ENCODE peak calls at places on chromosome 4, in eight cellular contexts. K is LoVo, Z is frontal cortex, M is HepG2, H is lung microvascular endothelial cell, W is activated T-cell treated with anti-CD3 and anti-CD28 coated beads for 48 hours, T is ureter, C is nucleus accumbens. N is an unnamed sample.

GRCh38 chr4:111761531-111761930 is 383.7 kb upstream of the FAM241A start:
- DNase-seq in K (no peak), Z (no peak), M (no peak), H (no peak), W (no peak), T (no peak), C (no peak), N (no peak)

GRCh38 chr4:1412376-1413220 is 6.4 kb upstream of the NKX1-1 start:
- DNase-seq in K (no peak), Z (no peak), M (no peak), H (no peak), W (no peak), T (no peak), C (no peak), N (no peak)

GRCh38 chr4:184536881-184537248 is 62.5 kb upstream of the IRF2 start:
- DNase-seq in K (no peak), Z (no peak), M (no peak), H (peak), W (no peak), T (no peak), C (no peak), N (peak)

GRCh38 chr4:130395871-130396270 is 1299.9 kb downstream of the C4orf33 start:
- DNase-seq in K (no peak), Z (no peak), M (no peak), H (peak), W (no peak), T (no peak), C (no peak), N (peak)

GRCh38 chr4:53688186-53688790 is 97.0 kb upstream of the LNX1 start:
- DNase-seq in K (no peak), Z (no peak), M (no peak), H (peak), W (peak), T (no peak), C (no peak), N (no peak)

GRCh38 chr4:2246384-2247127 is 4.6 kb upstream of the HAUS3 start:
- DNase-seq in K (no peak), Z (peak), M (no peak), H (no peak), W (no peak), T (peak), C (no peak), N (no peak)

GRCh38 chr4:124304936-124305335 is 407.6 kb downstream of the ANKRD50 start:
- DNase-seq in K (no peak), Z (no peak), M (no peak), H (peak), W (no peak), T (no peak), C (no peak), N (no peak)

GRCh38 chr4:177480796-177481195 is 38.6 kb upstream of the AGA start:
- DNase-seq in K (no peak), Z (no peak), M (no peak), H (no peak), W (no peak), T (no peak), C (no peak), N (no peak)

GRCh38 chr4:92303621-92304027 is at the start of gene GRID2:
- DNase-seq in K (no peak), Z (peak), M (no peak), H (no peak), W (no peak), T (no peak), C (peak), N (no peak)

GRCh38 chr4:46946914-46947313 is 37.9 kb upstream of the COX7B2 start:
- DNase-seq in K (no peak), Z (no peak), M (no peak), H (peak), W (no peak), T (no peak), C (no peak), N (peak)

GRCh38 chr4:86876894-86877685 is 15.1 kb downstream of the C4orf36 start:
- DNase-seq in K (no peak), Z (no peak), M (no peak), H (no peak), W (no peak), T (no peak), C (no peak), N (no peak)

GRCh38 chr4:87073570-87074470 is 139.0 kb downstream of the AFF1 start:
- DNase-seq in K (no peak), Z (no peak), M (no peak), H (peak), W (peak), T (peak), C (peak), N (peak)

GRCh38 chr4:74006009-74006476 is 7.6 kb upstream of the CXCL5 start:
- DNase-seq in K (no peak), Z (no peak), M (no peak), H (no peak), W (no peak), T (no peak), C (no peak), N (no peak)

GRCh38 chr4:159105063-159105414 is 2.2 kb downstream of the RAPGEF2 start:
- DNase-seq in K (no peak), Z (no peak), M (no peak), H (no peak), W (no peak), T (no peak), C (no peak), N (peak)

GRCh38 chr4:162791321-162791720 is 375.4 kb downstream of the NAF1 start:
- DNase-seq in K (no peak), Z (no peak), M (no peak), H (no peak), W (no peak), T (no peak), C (no peak), N (no peak)

GRCh38 chr4:1746265-1746691 is 25.0 kb downstream of the TACC3 start:
- DNase-seq in K (peak), Z (peak), M (peak), H (peak), W (peak), T (peak), C (peak), N (peak)

GRCh38 chr4:7861440-7861881 is 78.2 kb downstream of the AFAP1 start:
- DNase-seq in K (no peak), Z (no peak), M (no peak), H (peak), W (no peak), T (no peak), C (no peak), N (peak)

GRCh38 chr4:183284965-183285364 is 35.1 kb downstream of the CLDN22 start:
- DNase-seq in K (no peak), Z (no peak), M (no peak), H (no peak), W (no peak), T (no peak), C (no peak), N (no peak)

GRCh38 chr4:65968873-65969272 is 298.6 kb upstream of the EPHA5 start:
- DNase-seq in K (no peak), Z (no peak), M (peak), H (no peak), W (no peak), T (no peak), C (no peak), N (no peak)

GRCh38 chr4:121064482-121064881 is 7.9 kb downstream of the NDNF start:
- DNase-seq in K (no peak), Z (no peak), M (no peak), H (no peak), W (no peak), T (no peak), C (no peak), N (no peak)

GRCh38 chr4:17578482-17578891 is 1.5 kb downstream of the LAP3 start:
- DNase-seq in K (peak), Z (no peak), M (no peak), H (no peak), W (no peak), T (no peak), C (no peak), N (no peak)

GRCh38 chr4:87120411-87121162 is 99.8 kb downstream of the KLHL8 start:
- DNase-seq in K (no peak), Z (no peak), M (peak), H (peak), W (no peak), T (peak), C (no peak), N (no peak)

GRCh38 chr4:42570221-42570620 is 86.7 kb downstream of the ATP8A1 start:
- DNase-seq in K (no peak), Z (peak), M (no peak), H (no peak), W (no peak), T (peak), C (peak), N (no peak)

GRCh38 chr4:23962462-23962861 is 72.6 kb upstream of the PPARGC1A start:
- DNase-seq in K (no peak), Z (no peak), M (peak), H (no peak), W (no peak), T (no peak), C (no peak), N (no peak)

GRCh38 chr4:30770049-30770549 is 49.9 kb downstream of the PCDH7 start:
- DNase-seq in K (peak), Z (no peak), M (no peak), H (no peak), W (no peak), T (no peak), C (no peak), N (peak)

GRCh38 chr4:159086606-159087005 is 16.3 kb upstream of the RAPGEF2 start:
- DNase-seq in K (no peak), Z (no peak), M (no peak), H (no peak), W (no peak), T (no peak), C (no peak), N (no peak)

GRCh38 chr4:2795558-2796260 is 2.8 kb downstream of the SH3BP2 start:
- DNase-seq in K (no peak), Z (no peak), M (no peak), H (peak), W (no peak), T (peak), C (no peak), N (no peak)

GRCh38 chr4:181548873-181549541 is 694.2 kb upstream of the TENM3 start:
- DNase-seq in K (peak), Z (no peak), M (peak), H (peak), W (no peak), T (no peak), C (no peak), N (peak)

GRCh38 chr4:176385601-176386000 is 65.8 kb downstream of the SPCS3 start:
- DNase-seq in K (no peak), Z (no peak), M (no peak), H (no peak), W (no peak), T (no peak), C (no peak), N (no peak)

GRCh38 chr4:48360966-48361470 is 19.7 kb downstream of the SLAIN2 start:
- DNase-seq in K (no peak), Z (no peak), M (no peak), H (no peak), W (no peak), T (no peak), C (no peak), N (no peak)

GRCh38 chr4:112857461-112857860 is 192.0 kb upstream of the ANK2 start:
- DNase-seq in K (peak), Z (peak), M (no peak), H (no peak), W (no peak), T (no peak), C (no peak), N (no peak)

GRCh38 chr4:77104405-77105292 is 28.9 kb upstream of the CCNI start:
- DNase-seq in K (peak), Z (peak), M (no peak), H (no peak), W (no peak), T (peak), C (no peak), N (peak)

GRCh38 chr4:156945532-156945931 is 26.1 kb downstream of the PDGFC start:
- DNase-seq in K (no peak), Z (no peak), M (no peak), H (no peak), W (no peak), T (no peak), C (no peak), N (no peak)

GRCh38 chr4:167234388-167234881 is at the start of gene SPOCK3:
- DNase-seq in K (no peak), Z (peak), M (no peak), H (peak), W (no peak), T (peak), C (peak), N (peak)

GRCh38 chr4:61505773-61506640 is 305.9 kb downstream of the ADGRL3 start:
- DNase-seq in K (no peak), Z (no peak), M (no peak), H (no peak), W (no peak), T (no peak), C (no peak), N (no peak)

N was measured in dermis microvascular lymphatic vessel endothelial cell.